ENCODE peak calls at places on chromosomes 1 and 21, in four cellular contexts. K is A549, T is astrocyte, R is bronchial epithelial cell. I is an unnamed sample.

GRCh38 chr1:25245809-25246599 is 1.2 kb downstream of the RSRP1 start:
- DNase-seq in K (peak; percentile 49), T (no peak), R (peak; percentile 50), I (peak; percentile 29)

GRCh38 chr1:206706298-206706791 is 21.6 kb downstream of the MAPKAPK2 start:
- DNase-seq in K (no peak), T (peak; percentile 94), R (no peak), I (no peak)

GRCh38 chr1:113415256-113416189 is 25.2 kb downstream of the MAGI3 start:
- DNase-seq in K (no peak), T (no peak), R (no peak), I (no peak)

GRCh38 chr1:51421961-51422360 is 91.6 kb upstream of the TTC39A start:
- DNase-seq in K (peak; percentile 29), T (peak; percentile 58), R (peak; percentile 53), I (no peak)

GRCh38 chr1:91099746-91100621 is 78.1 kb upstream of the ZNF644 start:
- DNase-seq in K (no peak), T (peak; percentile 35), R (peak; percentile 63), I (no peak)

GRCh38 chr1:186681806-186682205 is 1.6 kb upstream of the PTGS2 start:
- DNase-seq in K (no peak), T (no peak), R (peak; percentile 75), I (no peak)

GRCh38 chr1:157158967-157159366 is 20.8 kb upstream of the ETV3 start:
- DNase-seq in K (no peak), T (no peak), R (no peak), I (no peak)

GRCh38 chr1:25782608-25783201 is 17.3 kb upstream of the SELENON start:
- DNase-seq in K (no peak), T (no peak), R (no peak), I (no peak)

GRCh38 chr1:8597455-8597854 is 220.0 kb downstream of the RERE start:
- DNase-seq in K (no peak), T (peak; percentile 33), R (no peak), I (no peak)

GRCh38 chr1:97904528-97904927 is 16.3 kb downstream of the DPYD start:
- DNase-seq in K (no peak), T (peak; percentile 51), R (peak; percentile 90), I (no peak)

GRCh38 chr21:46294647-46295176 is 8.6 kb downstream of the YBEY start:
- DNase-seq in K (no peak), T (peak; percentile 82), R (peak; percentile 14), I (no peak)

GRCh38 chr21:42583150-42583991 is 69.7 kb downstream of the SLC37A1 start:
- DNase-seq in K (no peak), T (no peak), R (no peak), I (no peak)

GRCh38 chr1:242784807-242785206 is 260.3 kb upstream of the PLD5 start:
- DNase-seq in K (no peak), T (peak; percentile 63), R (no peak), I (no peak)

GRCh38 chr1:224381880-224382548 is 25.3 kb downstream of the CNIH4 start:
- DNase-seq in K (no peak), T (no peak), R (peak; percentile 6), I (no peak)

GRCh38 chr1:160419150-160419837 is 18.9 kb downstream of the VANGL2 start:
- DNase-seq in K (no peak), T (no peak), R (no peak), I (no peak)

GRCh38 chr1:235586992-235587391 is 62.6 kb downstream of the GNG4 start:
- DNase-seq in K (no peak), T (no peak), R (no peak), I (no peak)

GRCh38 chr21:34011660-34012059 is 61.7 kb upstream of the MRPS6 start:
- DNase-seq in K (no peak), T (no peak), R (no peak), I (no peak)

GRCh38 chr1:248817065-248817464 is 8.7 kb downstream of the SH3BP5L start:
- DNase-seq in K (no peak), T (no peak), R (no peak), I (no peak)

GRCh38 chr1:229029644-229030235 is 241.2 kb upstream of the RAB4A start:
- DNase-seq in K (no peak), T (no peak), R (no peak), I (no peak)

GRCh38 chr1:30888391-30888790 is 20.2 kb downstream of the SDC3 start:
- DNase-seq in K (no peak), T (peak; percentile 98), R (no peak), I (no peak)

GRCh38 chr1:21520899-21521716 is 11.9 kb downstream of the ALPL start:
- DNase-seq in K (no peak), T (peak; percentile 52), R (peak; percentile 47), I (no peak)

GRCh38 chr1:8870118-8870517 is 8.4 kb downstream of the ENO1 start:
- DNase-seq in K (no peak), T (no peak), R (no peak), I (no peak)

GRCh38 chr1:41880261-41880660 is 38.5 kb downstream of the HIVEP3 start:
- DNase-seq in K (no peak), T (no peak), R (no peak), I (no peak)

GRCh38 chr21:15182731-15183130 is 117.9 kb upstream of the NRIP1 start:
- DNase-seq in K (no peak), T (no peak), R (no peak), I (no peak)

GRCh38 chr1:43274125-43274803 is 4.5 kb downstream of the TMEM125 start:
- DNase-seq in K (no peak), T (peak; percentile 15), R (peak; percentile 89), I (no peak)

GRCh38 chr1:37932759-37933158 is 14.1 kb downstream of the INPP5B start:
- DNase-seq in K (peak; percentile 28), T (peak; percentile 66), R (peak; percentile 93), I (no peak)

GRCh38 chr1:37930246-37931142 is 16.4 kb downstream of the INPP5B start:
- DNase-seq in K (no peak), T (no peak), R (peak; percentile 57), I (no peak)

GRCh38 chr1:37926061-37926924 is 20.6 kb downstream of the INPP5B start:
- DNase-seq in K (no peak), T (no peak), R (no peak), I (no peak)

GRCh38 chr1:37931148-37931492 is 15.7 kb downstream of the INPP5B start:
- DNase-seq in K (no peak), T (no peak), R (no peak), I (no peak)

DNA sequence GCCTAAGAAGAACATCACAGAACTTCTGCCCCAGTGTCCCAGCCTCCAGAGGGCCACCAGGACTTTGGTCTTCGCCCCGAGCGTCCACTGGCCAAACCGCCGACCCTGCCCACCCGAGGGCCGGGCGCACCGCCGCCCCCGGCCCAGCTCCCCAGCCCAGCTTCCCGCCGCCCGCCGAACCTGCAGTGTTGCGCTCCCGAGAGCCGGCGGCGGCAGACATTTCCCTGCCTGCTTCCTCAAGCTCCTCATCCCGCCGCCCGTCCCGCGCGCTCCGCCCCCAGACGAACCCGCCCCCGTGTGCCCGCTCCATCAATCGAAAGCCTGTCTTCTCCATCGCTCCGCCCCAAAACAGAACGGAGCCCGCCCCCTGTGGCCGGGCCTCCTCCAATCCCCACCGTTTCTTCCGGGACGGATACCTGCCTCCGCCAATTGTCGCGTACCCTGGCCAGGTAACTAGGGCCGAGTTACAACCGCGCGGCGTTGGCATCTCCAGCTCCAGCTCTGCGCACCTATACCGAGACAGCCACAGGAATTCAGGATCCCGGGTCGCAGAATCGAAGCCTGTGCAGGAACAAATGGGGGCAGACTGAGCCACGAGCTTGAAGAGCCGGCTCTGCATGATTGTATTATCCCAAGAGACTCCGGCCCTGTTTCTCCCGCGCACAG is 15.2 kb downstream of the INPP5B start:
- DNase-seq in K (peak; percentile 86), T (peak; percentile 86), R (peak; percentile 91), I (peak; percentile 97)
- TF ChIP-seq CTCF in K (no peak), T (no peak), R (no peak), I (no peak)

DNA sequence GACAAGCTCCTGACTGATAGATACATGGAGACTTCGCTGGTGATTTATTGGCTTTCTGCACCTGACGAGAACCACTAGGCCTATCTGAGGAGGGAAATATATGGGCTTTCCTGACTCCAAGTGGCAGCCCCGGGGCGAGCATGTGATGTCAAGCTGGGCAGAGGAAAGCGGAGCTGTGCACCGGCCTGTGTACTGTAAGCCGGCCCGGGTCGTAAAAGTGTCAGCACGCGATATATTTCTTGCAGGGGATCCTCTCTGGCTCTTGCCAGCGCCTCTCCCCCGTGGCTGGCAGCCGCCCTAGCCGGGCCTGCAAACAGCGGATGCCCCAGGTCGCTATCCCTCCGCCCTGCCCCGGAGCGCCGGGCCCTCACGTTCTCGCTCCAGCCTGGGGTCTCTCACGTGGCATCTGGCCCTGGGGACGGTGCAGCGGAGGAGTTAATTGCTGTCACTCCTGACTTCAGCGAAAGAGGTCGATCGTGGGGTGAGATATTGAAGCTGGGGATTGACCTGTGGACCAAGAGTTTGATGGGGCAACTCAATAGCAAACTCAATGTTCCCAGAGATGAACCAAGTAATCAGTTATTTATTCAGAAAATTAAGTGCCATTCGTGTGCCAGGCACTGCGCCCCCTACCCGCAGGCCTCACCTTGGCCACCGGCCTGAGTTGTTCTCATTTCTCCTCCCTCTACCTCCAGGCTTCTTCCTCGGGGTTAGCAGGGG is 41.0 kb upstream of the HAO2 start:
- DNase-seq in K (no peak), T (peak; percentile 6), R (no peak), I (peak; percentile 70)
- TF ChIP-seq CTCF in K (no peak), T (peak; percentile 39), R (peak; percentile 39), I (peak; percentile 73)

GRCh38 chr1:48679107-48679506 is 97.6 kb downstream of the BEND5 start:
- DNase-seq in K (no peak), T (no peak), R (no peak), I (no peak)

GRCh38 chr1:48681476-48682305 is 95.0 kb downstream of the BEND5 start:
- DNase-seq in K (no peak), T (peak; percentile 60), R (no peak), I (no peak)

GRCh38 chr1:48679868-48680267 is 96.8 kb downstream of the BEND5 start:
- DNase-seq in K (no peak), T (no peak), R (no peak), I (no peak)

GRCh38 chr1:48678684-48679083 is 98.0 kb downstream of the BEND5 start:
- DNase-seq in K (no peak), T (no peak), R (no peak), I (no peak)

DNA sequence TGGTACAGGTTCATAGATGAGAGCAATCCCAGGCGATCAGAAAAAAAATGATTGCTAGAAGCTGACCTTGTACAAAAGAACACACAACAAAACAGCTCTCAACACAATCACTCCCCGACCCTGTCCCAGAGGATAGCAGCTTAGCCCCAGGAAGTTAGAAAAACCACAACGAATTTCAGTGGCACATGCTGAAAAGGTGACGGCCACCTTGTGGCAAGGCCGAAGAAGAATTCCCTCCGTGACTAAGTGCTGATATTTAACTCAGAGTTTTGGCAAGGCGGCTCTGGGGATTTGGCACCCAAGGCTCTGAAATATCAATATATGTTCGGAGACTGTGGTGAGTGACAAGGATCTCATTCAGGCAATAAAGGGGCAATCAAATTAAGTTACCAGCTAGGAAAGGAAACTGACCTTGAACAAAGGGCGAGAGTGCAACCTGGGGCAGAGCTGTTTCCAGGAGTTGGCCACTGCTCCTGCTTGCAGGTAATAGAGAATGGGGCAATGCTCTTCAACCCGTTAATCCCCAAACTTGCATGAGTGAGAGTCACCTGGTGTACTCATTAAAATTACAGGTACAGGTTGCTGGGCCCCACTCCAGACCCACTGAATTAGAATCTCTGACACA is 96.2 kb downstream of the BEND5 start:
- DNase-seq in K (no peak), T (peak; percentile 30), R (no peak), I (no peak)
- TF ChIP-seq CTCF in K (no peak), T (peak; percentile 5), R (peak; percentile 19), I (peak; percentile 44)

DNA sequence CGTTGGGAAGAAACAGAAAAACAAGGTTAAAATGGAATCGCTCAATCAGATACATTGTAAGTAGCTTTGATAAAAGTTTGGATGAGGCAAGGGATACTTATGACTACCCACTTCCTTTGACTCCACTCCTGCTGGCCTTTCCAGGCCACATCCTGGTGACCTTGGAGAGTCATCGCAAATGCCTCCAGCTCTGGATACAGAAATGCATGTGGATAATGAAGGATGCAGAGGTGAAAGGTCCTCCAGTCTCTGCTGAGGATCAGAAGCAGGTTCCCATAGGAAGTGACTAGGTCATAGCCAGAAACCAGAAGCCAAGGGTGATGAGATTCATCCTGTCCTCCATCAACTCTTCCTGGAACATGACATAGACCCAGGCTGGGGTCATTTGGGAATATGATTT is 6.2 kb upstream of the CAMK1G start:
- DNase-seq in K (no peak), T (no peak), R (no peak), I (no peak)
- TF ChIP-seq CTCF in K (no peak), T (no peak), R (no peak), I (no peak)

I was measured in type B pancreatic cell.